ENCODE peak calls at places on chromosomes 13 and 19, in eight cellular contexts. O, M, H, B, C, J, Z and U are unnamed samples.

GRCh38 chr19:9913237-9914000 is 22.9 kb downstream of the OLFM2 start:
- DNase-seq in B (no peak), Z (peak), O (no peak), J (peak), C (no peak), M (no peak), H (no peak), U (no peak)

GRCh38 chr19:50818859-50819472 is 4.6 kb downstream of the KLK1 start:
- DNase-seq in J (no peak), C (no peak), H (no peak), Z (no peak), B (peak), M (no peak), O (no peak), U (no peak)

GRCh38 chr13:21619633-21620220 is 15.8 kb upstream of the MICU2 start:
- DNase-seq in C (no peak), M (no peak), J (no peak), O (no peak), H (no peak), Z (no peak), B (no peak), U (no peak)

GRCh38 chr19:33554821-33555220 is 33.2 kb upstream of the PEPD start:
- DNase-seq in Z (no peak), C (no peak), B (no peak), M (no peak), H (no peak), O (no peak), J (peak), U (no peak)

GRCh38 chr13:23871616-23872220 is 17.5 kb downstream of the MIPEP start:
- DNase-seq in O (no peak), J (no peak), H (no peak), Z (no peak), B (no peak), M (peak), C (no peak), U (no peak)

GRCh38 chr13:64446372-64446771 is 2783.8 kb downstream of the PCDH9 start:
- DNase-seq in O (no peak), C (no peak), J (no peak), M (no peak), H (peak), B (no peak), Z (no peak), U (no peak)

GRCh38 chr13:80244574-80244973 is 96.4 kb downstream of the SPRY2 start:
- DNase-seq in J (no peak), B (no peak), H (no peak), O (no peak), M (no peak), C (no peak), Z (no peak), U (no peak)

GRCh38 chr13:44818428-44818827 is 170.8 kb downstream of the NUFIP1 start:
- DNase-seq in M (no peak), Z (no peak), J (no peak), B (no peak), H (no peak), C (no peak), O (no peak), U (no peak)

GRCh38 chr13:29922281-29922821 is 71.9 kb upstream of the UBL3 start:
- DNase-seq in Z (no peak), O (no peak), M (no peak), B (no peak), H (no peak), C (no peak), J (no peak), U (no peak)

GRCh38 chr19:47723573-47723923 is 10.3 kb downstream of the EHD2 start:
- DNase-seq in M (peak), O (no peak), J (no peak), Z (no peak), H (no peak), C (no peak), B (no peak), U (no peak)

GRCh38 chr13:33745370-33746324 is 72.3 kb upstream of the RFC3 start:
- DNase-seq in C (no peak), Z (no peak), H (peak), J (no peak), M (peak), B (no peak), O (no peak), U (no peak)

GRCh38 chr13:106597190-106597589 is 29.3 kb upstream of the ARGLU1 start:
- DNase-seq in H (no peak), C (no peak), B (no peak), J (no peak), Z (no peak), M (no peak), O (no peak), U (no peak)

GRCh38 chr13:62309904-62310303 is 894.3 kb upstream of the PCDH20 start:
- DNase-seq in J (no peak), C (no peak), Z (no peak), H (no peak), M (no peak), O (no peak), B (no peak), U (no peak)

GRCh38 chr19:1206733-1207301 is 1.2 kb downstream of the STK11 start:
- DNase-seq in B (peak), M (no peak), Z (peak), C (no peak), H (no peak), J (peak), O (no peak), U (no peak)

GRCh38 chr13:110227864-110228643 is 78.9 kb downstream of the COL4A1 start:
- DNase-seq in B (no peak), C (no peak), Z (no peak), H (no peak), J (no peak), M (no peak), O (no peak), U (no peak)

GRCh38 chr13:29454931-29455481 is 140.5 kb downstream of the SLC7A1 start:
- DNase-seq in J (no peak), Z (peak), B (no peak), H (no peak), O (no peak), C (no peak), M (no peak), U (no peak)

GRCh38 chr19:8596168-8596567 is 14.3 kb downstream of the ADAMTS10 start:
- DNase-seq in M (no peak), Z (no peak), J (no peak), H (no peak), B (no peak), C (no peak), O (no peak), U (no peak)

GRCh38 chr19:31745731-31746130 is 396.5 kb upstream of the TSHZ3 start:
- DNase-seq in B (no peak), J (no peak), C (no peak), M (no peak), Z (no peak), H (no peak), O (no peak), U (no peak)

GRCh38 chr19:12938536-12939291 is at the start of gene CALR:
- DNase-seq in B (no peak), O (no peak), C (no peak), J (no peak), Z (no peak), M (no peak), H (no peak), U (peak)